ENCODE peak calls at places on chromosomes 5 and 9, in six cellular contexts. U, B, T, E, C and L are unnamed samples.
A peak's percentile ranks its signal among the peaks of the same experiment; 100 is the strongest.

GRCh38 chr5:174843263-174844250 is 119.2 kb downstream of the MSX2 start:
- DNase-seq in C (no peak), T (no peak), U (no peak), E (no peak), B (no peak), L (peak; percentile 43)

GRCh38 chr5:139908749-139909148 is 113.1 kb downstream of the PSD2 start:
- DNase-seq in T (no peak), U (no peak), B (no peak), E (no peak), C (no peak), L (no peak)

GRCh38 chr5:107431998-107432397 is 238.7 kb downstream of the EFNA5 start:
- DNase-seq in U (no peak), C (no peak), T (peak; percentile 63), E (no peak), B (no peak), L (no peak)

GRCh38 chr9:98502311-98502975 is 206.3 kb downstream of the GABBR2 start:
- DNase-seq in U (no peak), B (no peak), C (no peak), E (no peak), T (peak; percentile 69), L (no peak)

GRCh38 chr9:127828262-127829031 is 25.8 kb downstream of the FPGS start:
- DNase-seq in E (no peak), U (peak; percentile 96), C (no peak), T (peak; percentile 51), B (no peak), L (peak; percentile 29)

GRCh38 chr9:136249881-136250559 is 4.4 kb upstream of the QSOX2 start:
- DNase-seq in B (peak; percentile 31), U (no peak), T (no peak), E (no peak), C (no peak), L (no peak)

GRCh38 chr5:9338796-9339195 is 207.1 kb downstream of the SEMA5A start:
- DNase-seq in T (peak; percentile 57), U (no peak), E (no peak), C (no peak), B (no peak), L (no peak)

GRCh38 chr9:125894566-125894965 is 147.4 kb downstream of the PBX3 start:
- DNase-seq in T (no peak), B (no peak), E (no peak), C (no peak), U (no peak), L (no peak)

GRCh38 chr9:120439147-120439546 is 140.8 kb downstream of the CDK5RAP2 start:
- DNase-seq in C (peak; percentile 6), E (no peak), T (peak; percentile 23), B (peak; percentile 19), U (no peak), L (no peak)

GRCh38 chr9:113516840-113517577 is 53.5 kb downstream of the RGS3 start:
- DNase-seq in B (no peak), C (peak; percentile 62), T (peak; percentile 39), U (no peak), E (no peak), L (no peak)

GRCh38 chr5:179768326-179769085 is 25.3 kb upstream of the LTC4S start:
- DNase-seq in B (no peak), U (no peak), T (no peak), E (no peak), C (no peak), L (no peak)

GRCh38 chr5:59356813-59357381 is 536.6 kb downstream of the PDE4D start:
- DNase-seq in B (no peak), E (no peak), C (no peak), T (no peak), U (no peak), L (no peak)

GRCh38 chr9:91071185-91071990 is 269.8 kb downstream of the SYK start:
- DNase-seq in C (no peak), U (no peak), B (no peak), T (peak; percentile 99), E (peak; percentile 93), L (peak; percentile 54)

GRCh38 chr5:37184748-37185364 is 64.3 kb downstream of the CPLANE1 start:
- DNase-seq in C (peak; percentile 32), B (no peak), E (no peak), U (no peak), T (no peak), L (no peak)

GRCh38 chr9:34097865-34098264 is 28.6 kb downstream of the DCAF12 start:
- DNase-seq in T (no peak), U (no peak), E (no peak), B (no peak), C (no peak), L (no peak)

GRCh38 chr5:76820491-76820890 is 1.7 kb downstream of the F2RL1 start:
- DNase-seq in E (no peak), U (no peak), C (no peak), T (no peak), B (no peak), L (no peak)

GRCh38 chr5:36378551-36378950 is 76.8 kb upstream of the RANBP3L start:
- DNase-seq in T (peak; percentile 7), B (no peak), C (no peak), U (no peak), E (no peak), L (no peak)

GRCh38 chr5:96254980-96255681 is 177.9 kb downstream of the PCSK1 start:
- DNase-seq in B (no peak), U (no peak), E (peak; percentile 87), T (peak; percentile 94), C (no peak), L (peak; percentile 91)

GRCh38 chr9:69204869-69205268 is 30.8 kb downstream of the TJP2 start:
- DNase-seq in U (no peak), C (no peak), E (peak; percentile 14), B (no peak), T (peak; percentile 69), L (no peak)

GRCh38 chr5:93532370-93532769 is 48.6 kb downstream of the NR2F1-AS1 start:
- DNase-seq in C (no peak), B (no peak), E (peak; percentile 57), T (peak; percentile 94), U (peak; percentile 88), L (peak; percentile 79)

GRCh38 chr5:24999732-25000131 is 355.0 kb upstream of the CDH10 start:
- DNase-seq in B (no peak), U (no peak), E (no peak), C (no peak), T (no peak), L (no peak)

GRCh38 chr9:122337561-122337939 is 33.3 kb upstream of the PTGS1 start:
- DNase-seq in C (no peak), B (no peak), U (no peak), E (no peak), T (no peak), L (no peak)

GRCh38 chr9:12329623-12329985 is 363.6 kb upstream of the TYRP1 start:
- DNase-seq in B (no peak), E (no peak), U (no peak), C (no peak), T (no peak), L (no peak)

GRCh38 chr5:95862636-95863382 is 40.3 kb upstream of the GLRX start:
- DNase-seq in U (no peak), B (no peak), C (no peak), E (no peak), T (no peak), L (no peak)

GRCh38 chr9:89021154-89021803 is 30.0 kb downstream of the S1PR3 start:
- DNase-seq in E (peak; percentile 79), T (peak; percentile 94), B (no peak), C (no peak), U (no peak), L (peak; percentile 54)